ENCODE peak calls at places on chromosome 4, in eight cellular contexts. A, M, F, O, G, C, E and S are unnamed samples.

GRCh38 chr4:154877110-154877760 is 96.2 kb downstream of the RBM46 start:
- DNase-seq in O (no peak), M (no peak), C (no peak), G (no peak), F (peak), E (peak), A (no peak), S (no peak)

GRCh38 chr4:113278324-113278934 is 229.0 kb downstream of the ANK2 start:
- DNase-seq in M (peak), A (peak), O (no peak), F (peak), G (peak), C (peak), E (peak), S (peak)

GRCh38 chr4:172866421-172866820 is 302.2 kb upstream of the GALNT7 start:
- DNase-seq in A (no peak), M (no peak), F (no peak), C (no peak), G (no peak), E (no peak), O (no peak), S (no peak)

GRCh38 chr4:108774809-108775530 is 12.1 kb upstream of the ETNPPL start:
- DNase-seq in G (no peak), O (no peak), M (no peak), F (no peak), C (peak), E (peak), A (peak), S (no peak)

GRCh38 chr4:100696531-100696930 is 178.7 kb upstream of the EMCN start:
- DNase-seq in O (no peak), E (no peak), M (no peak), A (no peak), C (no peak), G (no peak), F (no peak), S (no peak)

GRCh38 chr4:78439328-78439727 is 112.2 kb upstream of the ANXA3 start:
- DNase-seq in C (no peak), E (peak), F (peak), M (no peak), G (no peak), O (no peak), A (no peak), S (no peak)

GRCh38 chr4:186541801-186542200 is 13.6 kb downstream of the MTNR1A start:
- DNase-seq in G (no peak), M (no peak), A (no peak), F (no peak), C (no peak), O (no peak), E (no peak), S (no peak)

GRCh38 chr4:32462944-32463343 is 1742.8 kb downstream of the PCDH7 start:
- DNase-seq in O (no peak), A (no peak), M (peak), C (no peak), G (no peak), E (peak), F (peak), S (no peak)

GRCh38 chr4:158007566-158007965 is 165.3 kb downstream of the GASK1B start:
- DNase-seq in F (no peak), A (no peak), C (no peak), G (no peak), O (no peak), M (no peak), E (no peak), S (no peak)

GRCh38 chr4:174561556-174561955 is 39.3 kb upstream of the HPGD start:
- DNase-seq in F (no peak), C (no peak), G (no peak), E (peak), O (no peak), A (no peak), M (no peak), S (no peak)

GRCh38 chr4:177879851-177880250 is 437.6 kb upstream of the AGA start:
- DNase-seq in E (no peak), F (no peak), A (no peak), M (peak), C (no peak), G (no peak), O (no peak), S (no peak)

GRCh38 chr4:67575232-67575888 is 16.8 kb downstream of the STAP1 start:
- DNase-seq in F (peak), G (no peak), M (peak), E (no peak), C (peak), O (no peak), A (no peak), S (no peak)

GRCh38 chr4:8314691-8315255 is 45.2 kb downstream of the HTRA3 start:
- DNase-seq in E (no peak), G (no peak), A (no peak), C (no peak), O (no peak), F (no peak), M (no peak), S (no peak)

GRCh38 chr4:53089940-53090729 is 228.0 kb downstream of the RASL11B start:
- DNase-seq in F (no peak), E (peak), M (no peak), C (no peak), A (no peak), O (no peak), G (no peak), S (no peak)

GRCh38 chr4:168028568-168028967 is 63.8 kb upstream of the ANXA10 start:
- DNase-seq in C (no peak), E (peak), M (no peak), A (no peak), O (no peak), G (no peak), F (peak), S (no peak)

GRCh38 chr4:34046580-34046979 is 2197.7 kb downstream of the ARAP2 start:
- DNase-seq in O (no peak), F (peak), G (no peak), A (no peak), E (peak), M (peak), C (no peak), S (no peak)

GRCh38 chr4:98094118-98094517 is 49.2 kb downstream of the STPG2 start:
- DNase-seq in G (no peak), M (no peak), O (no peak), C (no peak), A (no peak), F (peak), E (peak), S (no peak)

GRCh38 chr4:8163436-8164193 is 5.0 kb upstream of the ABLIM2 start:
- DNase-seq in M (no peak), E (no peak), G (no peak), O (no peak), F (no peak), C (no peak), A (no peak), S (no peak)

GRCh38 chr4:88244821-88245579 is 39.4 kb downstream of the PPM1K start:
- DNase-seq in F (no peak), A (no peak), E (no peak), C (no peak), M (no peak), O (no peak), G (peak), S (no peak)

GRCh38 chr4:164800786-164801185 is 46.9 kb downstream of the SMIM31 start:
- DNase-seq in A (no peak), G (no peak), E (no peak), F (no peak), C (no peak), O (no peak), M (no peak), S (no peak)

GRCh38 chr4:13783800-13784411 is 156.4 kb upstream of the BOD1L1 start:
- DNase-seq in C (no peak), O (no peak), G (no peak), F (peak), A (no peak), E (no peak), M (peak), S (peak)

GRCh38 chr4:41177016-41177415 is 37.3 kb downstream of the APBB2 start:
- DNase-seq in G (no peak), E (peak), C (no peak), F (peak), O (no peak), M (no peak), A (no peak), S (no peak)

GRCh38 chr4:126938023-126938422 is 694.7 kb upstream of the INTU start:
- DNase-seq in A (no peak), C (no peak), E (no peak), F (no peak), M (no peak), G (no peak), O (no peak), S (no peak)

GRCh38 chr4:1176398-1177273 is 4.3 kb upstream of the SPON2 start:
- DNase-seq in C (no peak), G (no peak), A (no peak), F (no peak), O (no peak), E (no peak), M (no peak), S (no peak)
- TF ChIP-seq CTCF in C (no peak), G (no peak), A (no peak), F (no peak), O (no peak), E (no peak), M (no peak), S (no peak)

GRCh38 chr4:6892909-6893202 is 16.8 kb upstream of the TBC1D14 start:
- DNase-seq in C (no peak), O (no peak), F (no peak), G (no peak), M (no peak), E (no peak), A (no peak), S (no peak)

GRCh38 chr4:6891436-6892170 is 18.0 kb upstream of the TBC1D14 start:
- DNase-seq in A (no peak), G (no peak), O (no peak), E (no peak), C (no peak), M (no peak), F (no peak), S (no peak)

GRCh38 chr4:6894086-6894478 is 15.5 kb upstream of the TBC1D14 start:
- DNase-seq in G (no peak), A (no peak), O (no peak), E (no peak), M (no peak), F (no peak), C (no peak), S (no peak)

GRCh38 chr4:6893449-6894085 is 16.1 kb upstream of the TBC1D14 start:
- DNase-seq in E (no peak), M (no peak), O (no peak), A (no peak), G (no peak), F (no peak), C (no peak), S (no peak)

DNA sequence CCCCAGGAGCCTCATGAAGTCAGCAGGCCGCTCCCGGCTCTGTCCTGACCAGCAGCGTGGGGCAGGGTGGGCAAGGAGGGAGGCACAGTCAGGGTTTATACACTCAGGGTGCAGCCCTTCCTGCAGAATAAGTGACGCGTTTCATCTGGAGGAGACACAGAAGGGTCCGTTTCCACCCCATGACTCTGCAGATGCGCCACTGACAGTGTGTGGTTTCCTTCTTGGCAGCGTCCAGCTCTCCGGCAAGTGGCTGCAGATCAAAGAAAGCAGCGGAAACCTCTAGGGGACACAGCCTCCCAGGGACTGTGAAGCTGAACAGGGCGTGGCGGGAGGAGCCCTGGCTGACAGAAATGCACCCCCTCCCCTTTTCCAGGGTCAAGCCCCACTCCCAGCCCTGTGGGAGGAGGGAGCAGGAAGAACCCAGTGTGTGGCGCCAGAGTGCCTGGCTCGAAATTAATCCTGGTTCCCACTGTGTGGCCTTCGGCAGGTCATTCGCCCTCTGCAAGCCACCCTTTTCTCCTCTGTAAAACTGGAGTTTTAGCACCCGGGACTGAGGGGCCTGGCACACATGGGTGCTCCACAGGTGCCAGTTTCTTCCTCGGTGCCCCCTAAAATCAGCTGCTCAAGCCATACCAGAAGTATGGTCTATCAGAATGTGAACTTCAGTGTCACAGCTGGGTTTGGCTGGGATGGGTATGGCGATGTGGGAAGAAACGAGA is 17.3 kb upstream of the TBC1D14 start:
- DNase-seq in O (no peak), A (peak), E (no peak), G (peak), C (no peak), F (no peak), M (no peak), S (peak)
- TF ChIP-seq CTCF in O (no peak), A (peak), E (no peak), G (no peak), C (no peak), F (peak), M (no peak), S (no peak)

DNA sequence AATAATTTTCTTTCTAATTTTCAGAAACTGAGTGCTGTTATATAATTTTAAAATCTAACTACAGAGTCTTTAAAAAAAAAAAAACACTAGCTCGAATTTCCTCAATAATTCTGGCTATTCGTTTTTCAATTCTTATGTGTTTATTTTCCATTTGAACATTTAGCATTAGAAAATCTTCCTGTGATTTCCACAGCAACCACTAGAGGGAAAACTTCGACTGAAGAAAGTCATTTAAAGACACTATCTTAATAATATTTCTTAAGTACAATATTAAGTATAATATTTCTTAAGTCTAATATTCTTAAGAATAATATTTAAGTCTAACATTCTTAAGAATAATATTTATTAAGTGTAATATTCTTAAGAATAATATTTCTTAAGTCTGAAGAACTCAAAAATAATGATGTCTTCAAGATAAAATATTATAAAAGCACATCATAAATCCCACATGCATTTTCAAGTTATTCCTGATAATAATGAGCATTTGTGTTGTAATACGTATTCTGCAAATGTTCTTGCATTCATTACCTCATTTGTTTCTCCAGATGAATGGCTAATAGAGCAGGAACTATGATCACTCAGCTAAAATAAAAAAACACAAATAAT is 118.4 kb upstream of the WDR17 start:
- DNase-seq in G (no peak), C (no peak), F (peak), O (no peak), A (no peak), E (peak), M (peak), S (no peak)
- TF ChIP-seq CTCF in G (peak), C (peak), F (peak), O (peak), A (peak), E (peak), M (peak), S (peak)

DNA sequence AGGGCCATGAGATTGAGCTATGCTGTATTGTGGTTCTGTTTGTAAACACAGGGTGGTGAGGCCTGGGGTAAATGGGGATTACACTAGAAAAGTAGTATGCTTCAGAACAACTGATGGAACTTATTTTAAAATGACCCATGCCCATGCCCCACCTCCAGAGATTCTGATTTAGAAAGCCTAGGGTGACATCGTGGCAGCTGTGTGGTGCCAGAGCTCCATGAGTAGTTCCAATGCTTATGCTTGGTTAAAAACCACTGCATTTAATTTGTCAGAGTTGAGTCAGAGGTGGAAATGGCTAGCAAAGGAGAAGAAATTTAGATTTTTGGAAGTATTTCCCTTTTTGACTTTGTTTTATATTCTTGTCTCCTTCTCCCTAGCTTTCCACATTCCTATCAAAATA is 63.4 kb upstream of the PDE5A start:
- DNase-seq in F (peak), G (peak), M (no peak), O (no peak), C (no peak), A (no peak), E (no peak), S (no peak)
- TF ChIP-seq CTCF in F (no peak), G (peak), M (no peak), O (no peak), C (no peak), A (peak), E (no peak), S (no peak)

DNA sequence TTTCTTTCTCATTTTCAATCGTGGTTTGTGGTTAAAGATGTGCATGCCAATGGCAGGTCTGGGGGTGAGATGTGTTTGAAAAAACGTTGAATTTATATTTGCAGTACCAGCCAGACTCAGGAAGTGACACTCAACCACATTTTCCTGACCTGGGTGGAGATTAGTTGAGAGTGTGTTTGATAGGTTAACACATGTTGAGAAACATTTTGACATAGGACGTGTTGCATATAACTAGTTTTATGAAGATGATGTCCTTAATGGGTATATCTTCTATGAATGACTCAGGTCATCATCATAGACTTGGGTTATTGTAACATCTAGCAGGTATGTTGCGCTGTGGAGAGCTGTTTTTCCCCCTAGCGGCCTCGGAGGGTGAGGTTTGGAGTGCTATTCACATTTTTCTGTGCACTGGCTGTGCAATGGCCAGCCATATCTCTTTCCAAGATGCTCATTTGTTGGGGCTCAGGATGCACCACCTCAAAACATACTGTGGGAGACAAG is 21.7 kb upstream of the CD38 start:
- DNase-seq in M (peak), G (no peak), E (peak), F (peak), A (no peak), C (no peak), O (no peak), S (no peak)
- TF ChIP-seq CTCF in M (peak), G (no peak), E (peak), F (peak), A (no peak), C (no peak), O (no peak), S (no peak)

DNA sequence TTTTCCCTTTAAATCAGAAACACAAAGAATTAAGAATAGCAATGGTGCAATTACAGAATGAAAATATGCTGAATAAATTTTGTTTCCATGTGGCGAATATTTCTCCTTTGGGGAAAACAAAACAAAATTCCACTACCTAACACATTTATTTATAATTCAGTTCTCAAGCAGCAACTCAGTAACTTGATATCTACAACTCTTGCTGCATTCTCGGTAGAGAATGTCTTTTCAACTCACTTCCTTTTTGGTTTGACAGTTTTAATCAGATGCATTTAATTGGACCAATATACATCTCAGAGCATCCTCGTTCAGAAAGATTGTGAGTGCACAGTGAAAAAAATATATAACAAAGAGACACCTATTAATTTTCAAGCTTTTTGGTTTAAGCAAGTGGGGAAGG is 30.8 kb downstream of the ZNF827 start:
- DNase-seq in C (no peak), M (no peak), O (no peak), E (no peak), F (no peak), G (no peak), A (no peak), S (no peak)
- TF ChIP-seq CTCF in C (no peak), M (no peak), O (no peak), E (no peak), F (no peak), G (no peak), A (no peak), S (no peak)

GRCh38 chr4:122003335-122003734 is 51.5 kb upstream of the TRPC3 start:
- DNase-seq in C (no peak), O (no peak), F (peak), G (no peak), A (no peak), E (peak), M (peak), S (peak)
- TF ChIP-seq CTCF in C (no peak), O (no peak), F (peak), G (no peak), A (no peak), E (no peak), M (peak), S (peak)

GRCh38 chr4:185224597-185224996 is 15.2 kb downstream of the SNX25 start:
- DNase-seq in G (no peak), E (no peak), A (no peak), M (no peak), C (no peak), O (no peak), F (no peak), S (no peak)
- TF ChIP-seq CTCF in G (peak), E (no peak), A (no peak), M (peak), C (no peak), O (no peak), F (no peak), S (no peak)